ENCODE peak calls at places on chromosomes 1 and 21, in nine cellular contexts. I is non-pigmented ciliary epithelial cell; Z is fibroblast of pulmonary artery; Y is astrocyte of the hippocampus; F is fibroblast of the conjunctiva; A is stimulated activated naive CD8-positive, alpha-beta T cell treated with anti-CD3 and anti-CD28 coated beads, Interleukin-15, Interleukin-2, amounts not matched to agents 100 U/mL and 50 U/mL, for 24 hours; D is Kasumi-1; V is GM13976; O is posterior cingulate gyrus. X is an unnamed sample.

GRCh38 chr1:7046891-7047290 is 261.6 kb downstream of the CAMTA1 start:
- DNase-seq in V (no peak), I (no peak), Z (no peak), A (no peak), F (no peak), O (no peak), D (no peak), Y (peak), X (no peak)

GRCh38 chr1:210741564-210741963 is 392.4 kb downstream of the KCNH1 start:
- DNase-seq in V (no peak), O (no peak), Y (no peak), A (no peak), I (no peak), D (no peak), F (no peak), Z (no peak), X (no peak)

GRCh38 chr1:162822391-162823200 is 32.1 kb downstream of the HSD17B7 start:
- DNase-seq in D (no peak), Y (peak), Z (no peak), V (peak), A (peak), I (no peak), O (peak), F (no peak), X (peak)

GRCh38 chr1:153355445-153356071 is 2.1 kb upstream of the S100A9 start:
- DNase-seq in I (no peak), Z (peak), Y (peak), F (peak), D (peak), O (no peak), V (peak), A (peak), X (peak)

GRCh38 chr1:216462061-216462775 is 39.0 kb upstream of the USH2A start:
- DNase-seq in Y (peak), D (no peak), V (no peak), Z (peak), A (no peak), O (no peak), F (peak), I (peak), X (no peak)

GRCh38 chr1:17239420-17239819 is 9.5 kb upstream of the PADI3 start:
- DNase-seq in F (peak), D (peak), I (peak), V (peak), Y (peak), A (peak), Z (peak), O (peak), X (peak)

GRCh38 chr1:230860617-230861384 is 7.5 kb downstream of the C1orf198 start:
- DNase-seq in D (no peak), O (no peak), I (no peak), Y (no peak), Z (no peak), F (no peak), A (no peak), V (no peak), X (no peak)

GRCh38 chr1:30375156-30375555 is 348.2 kb downstream of the MATN1 start:
- DNase-seq in A (no peak), D (no peak), V (no peak), Z (no peak), I (no peak), O (no peak), Y (no peak), F (no peak), X (no peak)

GRCh38 chr1:180962178-180962577 is 49.5 kb downstream of the KIAA1614 start:
- DNase-seq in A (no peak), V (no peak), D (no peak), O (no peak), F (no peak), Y (no peak), Z (no peak), I (no peak), X (no peak)

GRCh38 chr21:44462090-44462833 is 7.0 kb downstream of the LRRC3 start:
- DNase-seq in A (no peak), F (no peak), Z (no peak), O (no peak), Y (no peak), V (no peak), D (no peak), I (no peak), X (no peak)